ENCODE peak calls at places on chromosome 14, in eight cellular contexts. V is OCI-LY7, I is right atrium auricular region, R is bronchial epithelial cell, S is stomach, P is upper lobe of left lung, X is transverse colon, L is psoas muscle. F is an unnamed sample.

GRCh38 chr14:71856199-71856919 is 75.9 kb upstream of the RGS6 start:
- DNase-seq in V (peak; percentile 84), I (no peak), R (peak; percentile 48), S (no peak), P (no peak), X (no peak), L (no peak), F (peak; percentile 46)

GRCh38 chr14:91892918-91893527 is 25.7 kb upstream of the TC2N start:
- DNase-seq in V (peak; percentile 48), I (no peak), R (no peak), S (no peak), P (no peak), X (no peak), L (no peak), F (no peak)

GRCh38 chr14:23640524-23641141 is 4.5 kb downstream of the DHRS2 start:
- DNase-seq in V (no peak), I (no peak), R (no peak), S (no peak), P (no peak), X (peak; percentile 39), L (peak; percentile 40), F (no peak)

GRCh38 chr14:41636492-41637392 is 30.1 kb downstream of the LRFN5 start:
- DNase-seq in V (no peak), I (no peak), R (no peak), S (no peak), P (no peak), X (no peak), L (no peak), F (no peak)

GRCh38 chr14:90853116-90853515 is 36.9 kb upstream of the TTC7B start:
- DNase-seq in V (no peak), I (no peak), R (no peak), S (no peak), P (no peak), X (no peak), L (no peak), F (no peak)

GRCh38 chr14:33765251-33765650 is 185.6 kb downstream of the EGLN3 start:
- DNase-seq in V (no peak), I (no peak), R (no peak), S (no peak), P (no peak), X (no peak), L (no peak), F (no peak)

GRCh38 chr14:72472845-72473244 is 421.1 kb downstream of the DPF3 start:
- DNase-seq in V (no peak), I (no peak), R (no peak), S (no peak), P (no peak), X (no peak), L (no peak), F (no peak)

GRCh38 chr14:70684030-70684429 is 42.3 kb downstream of the TTC9 start:
- DNase-seq in V (no peak), I (no peak), R (no peak), S (no peak), P (no peak), X (no peak), L (no peak), F (no peak)

GRCh38 chr14:46063872-46064271 is 587.7 kb downstream of the RPL10L start:
- DNase-seq in V (no peak), I (no peak), R (no peak), S (no peak), P (no peak), X (no peak), L (no peak), F (no peak)

GRCh38 chr14:105685003-105685402 is 158.6 kb downstream of the TMEM121 start:
- DNase-seq in V (peak; percentile 38), I (no peak), R (no peak), S (no peak), P (no peak), X (no peak), L (no peak), F (no peak)

GRCh38 chr14:103217538-103217937 is 94.3 kb downstream of the TNFAIP2 start:
- DNase-seq in V (no peak), I (no peak), R (no peak), S (no peak), P (no peak), X (no peak), L (no peak), F (no peak)

GRCh38 chr14:103221781-103222358 is 98.6 kb downstream of the TNFAIP2 start:
- DNase-seq in V (no peak), I (no peak), R (no peak), S (no peak), P (no peak), X (no peak), L (no peak), F (no peak)

GRCh38 chr14:103216857-103217256 is 93.6 kb downstream of the TNFAIP2 start:
- DNase-seq in V (no peak), I (no peak), R (no peak), S (no peak), P (no peak), X (no peak), L (no peak), F (no peak)

GRCh38 chr14:103220982-103221641 is 97.9 kb downstream of the TNFAIP2 start:
- DNase-seq in V (no peak), I (no peak), R (no peak), S (no peak), P (no peak), X (no peak), L (no peak), F (no peak)

DNA sequence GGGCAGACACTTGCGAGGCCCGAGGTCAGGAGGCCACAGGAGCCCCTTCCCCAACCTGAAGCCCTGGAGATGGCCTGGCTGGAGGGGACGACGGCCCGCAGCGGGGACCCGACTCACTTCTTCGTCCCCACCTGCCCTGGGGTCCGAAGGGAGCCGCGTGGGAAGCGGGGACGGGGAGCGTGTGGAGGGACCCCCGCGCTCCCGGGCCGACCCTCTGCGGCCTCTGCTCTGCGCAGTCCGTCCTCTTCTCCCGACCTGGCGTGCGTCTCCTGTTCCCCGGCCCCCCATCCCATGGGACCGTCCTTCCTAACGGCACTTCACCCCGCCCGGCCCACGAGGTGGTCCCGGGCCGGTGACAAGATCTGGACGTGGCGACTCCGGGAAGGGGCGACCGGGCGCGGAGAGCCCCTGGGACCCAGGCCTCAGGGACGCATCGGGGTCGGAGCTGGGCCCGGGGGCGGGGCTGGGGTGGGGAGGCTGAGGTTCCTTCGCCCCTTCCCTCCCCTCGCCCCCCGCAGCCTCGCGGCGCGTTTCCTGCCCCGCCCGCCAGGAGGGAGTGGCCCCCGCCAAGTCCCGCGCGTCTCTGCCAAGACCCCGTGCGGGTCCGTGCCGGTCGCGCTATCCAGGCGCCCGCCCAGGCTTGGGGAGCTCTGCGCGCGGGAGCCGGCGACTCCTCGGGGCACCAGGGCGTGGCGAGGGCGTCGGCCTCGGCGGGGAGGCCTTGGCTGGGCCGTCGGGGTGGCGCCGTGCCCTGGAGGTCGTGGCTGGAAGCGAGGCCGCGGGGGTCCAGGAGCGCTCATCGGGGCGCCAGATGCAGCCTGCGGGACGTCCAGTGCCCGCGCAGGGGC is 97.1 kb downstream of the TNFAIP2 start:
- DNase-seq in V (no peak), I (no peak), R (no peak), S (no peak), P (no peak), X (no peak), L (peak; percentile 34), F (no peak)
- TF ChIP-seq CTCF in V (no peak), I (no peak), R (no peak), S (no peak), P (no peak), X (no peak), L (no peak), F (no peak)

GRCh38 chr14:75013290-75013689 is 10.6 kb downstream of the EIF2B2 start:
- DNase-seq in V (no peak), I (no peak), R (no peak), S (no peak), P (no peak), X (no peak), L (no peak), F (no peak)

GRCh38 chr14:75005357-75005756 is 2.6 kb downstream of the EIF2B2 start:
- DNase-seq in V (no peak), I (no peak), R (peak; percentile 54), S (no peak), P (no peak), X (no peak), L (no peak), F (no peak)

GRCh38 chr14:75011356-75012097 is 8.8 kb downstream of the EIF2B2 start:
- DNase-seq in V (no peak), I (no peak), R (peak; percentile 59), S (no peak), P (no peak), X (no peak), L (no peak), F (no peak)

GRCh38 chr14:75010472-75010871 is 7.8 kb downstream of the EIF2B2 start:
- DNase-seq in V (no peak), I (no peak), R (no peak), S (no peak), P (no peak), X (no peak), L (no peak), F (no peak)

DNA sequence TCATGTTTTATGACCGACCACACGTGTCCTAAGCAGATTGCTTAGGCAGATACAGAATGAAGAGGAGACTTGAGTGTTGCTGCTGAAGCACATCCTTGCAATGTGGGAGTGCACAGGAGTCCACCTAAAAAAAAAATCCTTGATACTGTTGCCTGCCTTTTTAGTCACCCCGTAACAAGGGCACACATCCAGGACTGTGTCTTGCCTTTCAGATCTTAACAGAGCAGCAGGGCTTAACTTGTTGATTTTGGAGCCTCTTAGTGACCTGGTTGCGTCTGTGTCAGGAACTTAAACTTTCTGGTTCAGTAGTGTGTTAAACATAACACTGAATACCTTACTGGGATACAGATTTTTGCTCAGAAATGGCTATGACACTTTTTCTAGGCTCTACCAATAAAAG is 6.5 kb downstream of the EIF2B2 start:
- DNase-seq in V (no peak), I (no peak), R (no peak), S (no peak), P (no peak), X (no peak), L (no peak), F (no peak)
- H3K36me3 ChIP-seq in V (peaks cover 69% of the 10 kb centered on the region), I (peaks cover 57% of the 10 kb centered on the region), R (peaks cover 20% of the 10 kb centered on the region), S (peaks cover 93% of the 10 kb centered on the region), P (peaks cover 23% of the 10 kb centered on the region), X (peaks cover 50% of the 10 kb centered on the region), L (peaks cover 20% of the 10 kb centered on the region), F (peaks cover 19% of the 10 kb centered on the region)

GRCh38 chr14:60515696-60516284 is 6.8 kb downstream of the SIX6 start:
- DNase-seq in V (no peak), I (no peak), R (no peak), S (no peak), P (no peak), X (no peak), L (no peak), F (no peak)
- H3K4me3 ChIP-seq in V (no peak overlapping the region), I (no peak overlapping the region), R (no peak overlapping the region), S (peak overlapping the region; percentile 53), P (peak overlapping the region; percentile 49), X (no peak overlapping the region), L (peak overlapping the region; percentile 69), F (no peak overlapping the region)

DNA sequence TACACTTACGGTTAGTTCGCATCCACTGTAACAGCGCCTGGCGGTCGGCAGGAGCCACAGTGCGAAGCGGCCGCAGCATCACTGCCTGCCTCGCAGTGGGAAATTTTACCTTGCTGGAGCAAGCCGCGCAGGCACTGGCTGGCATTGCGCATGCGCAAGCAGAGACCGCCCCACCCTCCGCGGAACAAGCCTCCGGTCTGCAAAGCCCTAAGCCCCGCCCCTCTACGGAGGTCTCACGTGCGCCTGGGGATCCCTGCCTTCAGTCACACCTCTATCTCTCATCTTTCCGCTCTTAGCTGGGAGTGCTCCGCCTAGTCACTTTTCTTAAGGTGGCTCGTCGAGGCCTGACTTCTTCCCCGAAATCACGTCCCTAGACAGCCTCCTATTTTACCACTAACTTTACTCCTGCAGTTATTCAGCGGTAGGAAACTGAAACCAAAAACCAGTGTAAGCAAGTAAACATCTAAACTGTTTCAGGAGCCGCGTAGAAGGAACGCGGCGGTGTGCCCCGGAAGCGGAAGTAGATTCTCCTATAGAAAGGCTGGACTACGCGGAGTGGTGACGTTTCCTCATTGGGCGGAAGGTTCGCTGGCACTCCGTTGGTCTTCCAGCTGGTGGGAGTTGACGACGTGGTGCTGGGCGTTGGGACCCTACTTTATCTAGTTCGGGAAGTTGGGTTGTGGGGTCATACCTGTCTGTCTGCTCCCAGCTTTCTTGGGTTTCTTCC is at the start of gene SRP54:
- DNase-seq in V (peak; percentile 99), I (peak; percentile 97), R (peak; percentile 96), S (peak; percentile 99), P (peak; percentile 99), X (peak; percentile 100), L (peak; percentile 98), F (peak; percentile 98)
- TF ChIP-seq CTCF in V (no peak), I (no peak), R (peak; percentile 46), S (no peak), P (peak; percentile 56), X (peak; percentile 4), L (peak; percentile 3), F (peak; percentile 21)

F was measured in GM06990.